ENCODE peak calls at places on chromosomes 11 and 22, in ten cellular contexts. H is right lobe of liver, M is heart left ventricle, T is IMR-90, V is thyroid gland, U is esophagus squamous epithelium, E is spleen, I is breast epithelium, P is gastrocnemius medialis, S is K562. W is an unnamed sample.

GRCh38 chr11:4059424-4059823 is 35.2 kb upstream of the RRM1 start:
- DNase-seq in I (no peak), T (no peak), H (no peak), V (no peak), M (no peak), U (no peak), P (no peak), S (no peak), E (no peak), W (no peak)

GRCh38 chr11:74684661-74685060 is 46.6 kb downstream of the CHRDL2 start:
- DNase-seq in E (peak; percentile 14), H (no peak), M (no peak), S (no peak), V (no peak), T (no peak), I (no peak), U (no peak), P (no peak), W (peak; percentile 9)

GRCh38 chr22:49575703-49576081 is 252.0 kb downstream of the BRD1 start:
- DNase-seq in T (no peak), V (no peak), H (no peak), M (no peak), E (peak; percentile 70), S (no peak), P (no peak), U (no peak), I (no peak), W (no peak)

GRCh38 chr11:121512468-121513465 is 60.0 kb upstream of the SORL1-AS1 start:
- DNase-seq in M (no peak), V (no peak), T (no peak), S (no peak), U (no peak), E (no peak), H (no peak), I (no peak), P (no peak), W (no peak)

GRCh38 chr11:42631223-42631843 is 680.5 kb upstream of the API5 start:
- DNase-seq in I (no peak), E (no peak), M (no peak), H (no peak), T (no peak), V (no peak), P (no peak), U (no peak), S (peak; percentile 7), W (no peak)

GRCh38 chr11:61667684-61668320 is 12.4 kb upstream of the DAGLA start:
- DNase-seq in E (no peak), M (no peak), V (no peak), S (no peak), I (no peak), H (no peak), P (no peak), T (no peak), U (no peak), W (no peak)

GRCh38 chr11:69055598-69056516 is 7.1 kb downstream of the TPCN2 start:
- DNase-seq in T (no peak), I (peak; percentile 27), H (peak; percentile 78), S (no peak), V (no peak), P (peak; percentile 59), U (no peak), M (peak; percentile 57), E (peak; percentile 90), W (no peak)

GRCh38 chr11:31805629-31806185 is 5.4 kb downstream of the PAX6 start:
- DNase-seq in E (no peak), T (no peak), M (no peak), H (no peak), V (no peak), P (no peak), I (no peak), U (no peak), S (no peak), W (no peak)

GRCh38 chr11:27464155-27464759 is 8.3 kb downstream of the LGR4 start:
- DNase-seq in S (no peak), M (no peak), I (peak; percentile 41), H (no peak), E (no peak), V (peak; percentile 46), U (no peak), P (no peak), T (peak; percentile 44), W (no peak)

GRCh38 chr11:57359896-57360690 is 20.9 kb downstream of the PRG3 start:
- DNase-seq in E (no peak), M (no peak), P (peak; percentile 46), I (no peak), T (no peak), S (no peak), U (no peak), H (no peak), V (no peak), W (no peak)

GRCh38 chr11:62560566-62561103 is 13.1 kb downstream of the EEF1G start:
- DNase-seq in I (peak; percentile 97), P (peak; percentile 96), V (peak; percentile 96), T (peak; percentile 98), S (peak; percentile 73), H (peak; percentile 84), M (peak; percentile 88), U (no peak), E (peak; percentile 83), W (peak; percentile 94)

DNA sequence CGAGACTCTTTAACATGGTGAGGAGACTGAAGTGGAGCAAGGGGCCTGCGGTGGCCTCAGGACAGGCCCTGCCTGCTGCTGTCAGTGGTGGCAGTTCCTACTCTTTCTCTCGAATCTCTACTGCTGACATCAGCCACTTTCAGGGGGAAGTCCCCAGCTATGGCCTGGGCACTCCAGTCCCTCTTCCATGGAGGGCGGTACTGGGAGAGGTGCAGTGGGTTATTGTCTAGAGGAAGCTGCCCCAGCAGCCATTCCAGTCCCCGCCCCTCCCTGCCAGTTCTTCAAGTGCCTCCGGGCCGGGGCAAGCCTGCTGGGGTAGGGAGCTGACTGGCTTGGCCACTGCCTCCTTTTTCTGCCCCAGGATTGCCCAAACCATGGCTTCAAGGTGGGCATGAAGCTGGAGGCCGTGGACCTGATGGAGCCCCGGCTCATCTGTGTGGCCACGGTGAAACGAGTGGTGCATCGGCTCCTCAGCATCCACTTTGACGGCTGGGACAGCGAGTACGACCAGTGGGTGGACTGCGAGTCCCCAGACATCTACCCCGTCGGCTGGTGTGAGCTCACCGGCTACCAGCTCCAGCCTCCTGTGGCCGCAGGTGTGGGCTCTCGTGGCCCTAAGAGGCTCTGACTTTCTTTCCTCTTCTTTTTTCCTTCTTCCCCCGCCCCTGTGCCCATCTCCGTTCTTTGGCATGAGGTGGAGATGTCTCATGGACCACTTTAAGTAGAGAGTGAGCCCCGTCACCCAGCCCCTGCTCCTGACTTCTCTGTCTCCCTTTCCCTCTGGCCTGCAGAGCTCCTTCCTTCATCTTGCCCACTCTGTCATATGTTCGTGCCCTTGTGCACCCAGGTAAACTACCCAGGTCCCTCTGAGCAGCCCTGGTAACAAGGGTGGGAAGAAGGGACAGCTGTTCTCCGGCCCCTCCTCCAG is 13.7 kb downstream of the CHADL start:
- DNase-seq in M (no peak), H (no peak), P (peak; percentile 31), E (no peak), S (no peak), V (no peak), I (no peak), T (no peak), U (no peak), W (no peak)
- H3K27ac ChIP-seq in M (no peak overlapping the region), H (no peak overlapping the region), P (no peak overlapping the region), E (no peak overlapping the region), S (no peak overlapping the region), V (no peak overlapping the region), I (no peak overlapping the region), T (no peak overlapping the region), U (no peak overlapping the region), W (no peak overlapping the region)

GRCh38 chr11:115411114-115411513 is 93.1 kb downstream of the CADM1 start:
- DNase-seq in E (no peak), U (no peak), H (no peak), S (no peak), T (no peak), P (no peak), I (no peak), V (no peak), M (no peak), W (no peak)
- H3K4me1 ChIP-seq in E (no peaks in the 10 kb centered on the region), U (no peaks in the 10 kb centered on the region), H (peaks cover 30% of the 10 kb centered on the region), S (no peaks in the 10 kb centered on the region), T (peaks cover 3% of the 10 kb centered on the region), P (peaks cover 24% of the 10 kb centered on the region), I (no peaks in the 10 kb centered on the region), V (peaks cover 36% of the 10 kb centered on the region), M (no peaks in the 10 kb centered on the region), W (peaks cover 8% of the 10 kb centered on the region)

GRCh38 chr22:20079745-20080444 is at the start of gene DGCR8:
- DNase-seq in U (no peak), H (peak; percentile 97), E (peak; percentile 95), T (peak; percentile 93), S (peak; percentile 100), M (peak; percentile 96), V (peak; percentile 96), P (peak; percentile 94), I (peak; percentile 90), W (peak; percentile 93)
- TF ChIP-seq POLR2A in U (peak; percentile 45), H (peak; percentile 78), E (no peak), T (peak; percentile 69), S (no peak), M (no peak), V (no peak), P (peak; percentile 62), I (no peak), W (peak; percentile 36)

GRCh38 chr11:48007677-48008076 is 27.3 kb downstream of the PTPRJ start:
- DNase-seq in H (peak; percentile 57), I (no peak), V (no peak), T (no peak), U (no peak), E (peak; percentile 78), M (no peak), S (no peak), P (peak; percentile 35), W (no peak)

GRCh38 chr11:48005878-48006277 is 25.5 kb downstream of the PTPRJ start:
- DNase-seq in M (no peak), S (no peak), P (no peak), V (peak; percentile 37), H (no peak), E (peak; percentile 81), I (no peak), U (no peak), T (no peak), W (no peak)

GRCh38 chr11:48005133-48005532 is 24.8 kb downstream of the PTPRJ start:
- DNase-seq in V (peak; percentile 64), E (peak; percentile 15), M (no peak), I (no peak), T (no peak), H (no peak), U (no peak), P (no peak), S (no peak), W (no peak)

GRCh38 chr11:48004456-48004855 is 24.1 kb downstream of the PTPRJ start:
- DNase-seq in M (no peak), P (no peak), I (no peak), T (no peak), U (no peak), V (no peak), S (no peak), H (no peak), E (peak; percentile 74), W (no peak)

DNA sequence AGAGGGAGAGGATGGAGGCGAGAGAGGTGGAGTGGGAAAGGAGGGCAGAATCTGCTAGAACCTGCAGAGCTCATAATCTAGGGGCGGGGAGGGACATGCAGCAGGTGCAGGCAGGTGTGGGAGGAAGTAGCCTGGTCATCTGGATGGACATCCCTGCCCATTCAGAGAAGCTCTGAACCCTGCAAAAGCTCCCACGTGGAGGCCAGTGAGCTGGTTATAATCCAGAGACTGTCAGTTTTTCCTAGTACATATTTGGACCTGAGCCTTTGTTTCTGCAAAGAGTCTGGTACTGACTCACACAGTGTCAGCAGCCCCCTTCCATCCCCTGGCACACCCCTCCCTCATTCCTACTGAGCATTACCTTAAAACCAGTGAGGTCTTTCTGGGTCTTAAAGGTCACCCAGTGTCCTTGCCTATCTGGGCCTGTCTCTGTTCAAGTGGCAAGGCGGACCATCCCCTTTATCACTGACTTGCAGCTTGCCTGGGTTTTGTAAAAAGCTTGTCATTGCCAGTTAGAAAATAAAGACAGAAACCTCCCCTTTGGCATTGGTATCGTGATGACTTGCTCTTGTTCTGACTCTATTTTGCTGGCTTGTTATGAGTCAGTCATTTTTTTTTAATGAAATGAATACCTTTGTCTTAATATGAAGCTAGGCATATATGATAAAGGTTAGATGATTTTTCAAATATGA is 26.1 kb downstream of the PTPRJ start:
- DNase-seq in U (no peak), S (peak; percentile 47), H (no peak), M (no peak), T (peak; percentile 79), E (peak; percentile 63), P (no peak), V (peak; percentile 45), I (no peak), W (no peak)
- H3K27ac ChIP-seq in U (peak overlapping the region; percentile 45), S (peak overlapping the region; percentile 35), H (peak overlapping the region; percentile 69), M (peak overlapping the region; percentile 41), T (peak overlapping the region; percentile 66), E (peak overlapping the region; percentile 75), P (no peak overlapping the region), V (peak overlapping the region; percentile 93), I (peak overlapping the region; percentile 21), W (no peak overlapping the region)